ENCODE peak calls at places on chromosome 16, in seven cellular contexts. J is NCI-H345, Y is IMR-90, C is right lobe of liver, H is A673, U is iPS-NIHi11, O is amygdala. I is an unnamed sample.

GRCh38 chr16:88437367-88437964 is 15.6 kb upstream of the ZFPM1 start:
- DNase-seq in H (peak), J (peak), O (peak), U (peak), C (no peak), Y (peak), I (peak)

GRCh38 chr16:82368041-82368440 is 198.0 kb upstream of the MPHOSPH6 start:
- DNase-seq in O (peak), C (peak), H (peak), U (peak), Y (peak), J (no peak), I (no peak)

GRCh38 chr16:48811478-48811877 is 201.5 kb upstream of the N4BP1 start:
- DNase-seq in J (no peak), Y (no peak), O (no peak), C (no peak), H (no peak), U (peak), I (no peak)

GRCh38 chr16:53022374-53022773 is 30.3 kb downstream of the CHD9NB start:
- DNase-seq in J (peak), H (peak), C (no peak), U (peak), O (peak), Y (peak), I (peak)

GRCh38 chr16:27408012-27408601 is 6.1 kb downstream of the IL21R start:
- DNase-seq in J (no peak), O (no peak), C (no peak), U (no peak), Y (peak), H (no peak), I (no peak)

GRCh38 chr16:3578610-3579551 is 1.7 kb upstream of the NLRC3 start:
- DNase-seq in J (no peak), H (no peak), U (no peak), Y (no peak), C (peak), O (no peak), I (no peak)

GRCh38 chr16:28155293-28155692 is 56.5 kb downstream of the XPO6 start:
- DNase-seq in J (no peak), O (no peak), Y (peak), U (no peak), H (no peak), C (no peak), I (peak)

GRCh38 chr16:58500329-58501241 is 642 bp downstream of the NDRG4 start:
- DNase-seq in H (no peak), Y (no peak), J (peak), O (no peak), U (peak), C (no peak), I (no peak)

GRCh38 chr16:839643-840408 is 39.3 kb upstream of the GNG13 start:
- DNase-seq in C (no peak), Y (no peak), U (no peak), H (no peak), J (peak), O (no peak), I (no peak)

GRCh38 chr16:89209522-89210044 is 7.9 kb upstream of the ZNF778 start:
- DNase-seq in Y (no peak), J (no peak), U (no peak), C (no peak), H (no peak), O (no peak), I (no peak)

GRCh38 chr16:17416461-17417221 is 54.1 kb downstream of the XYLT1 start:
- DNase-seq in C (no peak), Y (peak), O (peak), J (no peak), H (no peak), U (peak), I (peak)

GRCh38 chr16:5560084-5560483 is 462.5 kb upstream of the EEF2KMT start:
- DNase-seq in C (no peak), J (no peak), H (peak), O (no peak), U (no peak), Y (no peak), I (peak)

GRCh38 chr16:2054543-2055245 is 6.9 kb downstream of the TSC2 start:
- DNase-seq in O (no peak), C (no peak), U (no peak), Y (no peak), H (no peak), J (peak), I (peak)

GRCh38 chr16:19245326-19245925 is 40.1 kb upstream of the CLEC19A start:
- DNase-seq in Y (no peak), J (peak), O (no peak), C (no peak), H (no peak), U (no peak), I (peak)

GRCh38 chr16:85626191-85626951 is 13.2 kb downstream of the GSE1 start:
- DNase-seq in O (no peak), Y (no peak), C (no peak), J (peak), U (no peak), H (peak), I (no peak)

GRCh38 chr16:2339521-2340484 is 725 bp downstream of the ABCA3 start:
- DNase-seq in H (peak), C (peak), J (peak), O (peak), U (peak), Y (no peak), I (no peak)

GRCh38 chr16:51549836-51550235 is 398.8 kb upstream of the SALL1 start:
- DNase-seq in Y (peak), O (no peak), H (no peak), J (no peak), U (no peak), C (no peak), I (no peak)

I was measured in DMS153.